ENCODE peak calls at places on chromosome 11, in four cellular contexts. Q is K562, N is GM12878, O is HepG2. D is an unnamed sample.

GRCh38 chr11:34331736-34332135 is 26.1 kb downstream of the ABTB2 start:
- DNase-seq in Q (no peak), N (no peak), O (no peak), D (no peak)

GRCh38 chr11:103970850-103971249 is 65.6 kb upstream of the DDI1 start:
- DNase-seq in Q (no peak), N (no peak), O (no peak), D (no peak)

GRCh38 chr11:62506413-62506940 is 40.1 kb downstream of the AHNAK start:
- DNase-seq in Q (no peak), N (no peak), O (no peak), D (no peak)

GRCh38 chr11:61102667-61103491 is 590 bp downstream of the CD5 start:
- DNase-seq in Q (no peak), N (no peak), O (no peak), D (no peak)

GRCh38 chr11:108890482-108891092 is 225.7 kb downstream of the DDX10 start:
- DNase-seq in Q (no peak), N (no peak), O (no peak), D (no peak)

GRCh38 chr11:74820763-74821162 is 72.1 kb downstream of the RNF169 start:
- DNase-seq in Q (no peak), N (no peak), O (peak), D (no peak)

GRCh38 chr11:66015094-66015881 is 3.5 kb downstream of the CST6 start:
- DNase-seq in Q (no peak), N (no peak), O (no peak), D (no peak)

GRCh38 chr11:6736495-6737121 is 35.2 kb downstream of the OR2AG2 start:
- DNase-seq in Q (no peak), N (no peak), O (no peak), D (no peak)

GRCh38 chr11:118930152-118930712 is 4.5 kb upstream of the BCL9L start:
- DNase-seq in Q (peak), N (peak), O (peak), D (peak)

GRCh38 chr11:130459521-130459920 is 11.1 kb downstream of the ADAMTS15 start:
- DNase-seq in Q (no peak), N (no peak), O (no peak), D (no peak)

GRCh38 chr11:65241134-65241533 is 20.6 kb upstream of the POLA2 start:
- DNase-seq in Q (no peak), N (no peak), O (no peak), D (no peak)

GRCh38 chr11:3866206-3866605 is 10.7 kb downstream of the STIM1 start:
- DNase-seq in Q (peak), N (no peak), O (peak), D (no peak)

GRCh38 chr11:45045692-45046471 is 95.2 kb upstream of the TP53I11 start:
- DNase-seq in Q (no peak), N (no peak), O (no peak), D (no peak)

GRCh38 chr11:108788565-108789199 is 123.8 kb downstream of the DDX10 start:
- DNase-seq in Q (peak), N (no peak), O (peak), D (peak)

DNA sequence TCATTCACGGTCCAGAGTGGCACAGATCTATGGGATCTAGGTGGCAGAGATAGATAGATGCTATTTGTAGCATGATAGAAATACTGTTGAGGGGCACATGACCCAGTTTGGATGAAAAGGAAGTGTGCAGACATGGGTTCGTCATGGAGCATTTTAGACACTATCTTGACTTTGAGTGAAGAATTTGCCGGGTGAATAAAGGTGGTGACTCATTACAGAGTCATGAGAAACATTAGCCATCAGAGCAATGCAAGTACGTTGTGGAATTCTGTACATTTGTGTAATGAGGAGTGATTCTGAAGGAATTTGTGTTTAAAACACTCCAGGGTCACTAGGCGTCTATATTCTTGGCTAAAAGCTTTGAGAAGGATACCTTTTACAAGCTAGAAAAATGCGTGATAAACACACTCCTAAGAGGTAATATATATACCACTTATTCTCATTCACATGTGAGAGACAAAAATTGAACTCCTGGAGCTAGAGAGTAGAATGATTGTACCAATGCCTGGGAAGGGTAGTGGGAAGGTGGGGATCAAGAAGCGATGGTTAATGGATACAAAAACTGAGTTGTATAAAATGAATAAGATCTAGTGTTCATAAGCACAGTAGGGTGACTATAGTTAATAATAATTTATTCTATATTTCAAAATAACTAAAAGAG is 593.7 kb upstream of the LUZP2 start:
- DNase-seq in Q (no peak), N (no peak), O (peak), D (no peak)
- TF ChIP-seq NR2C2 in Q (no peak), N (no peak), O (no peak), D (no peak)

GRCh38 chr11:57885298-57886035 is 123.9 kb downstream of the CTNND1 start:
- DNase-seq in Q (peak), N (no peak), O (peak), D (peak)
- TF ChIP-seq ETV6 in Q (no peak), N (no peak), O (no peak), D (no peak)

DNA sequence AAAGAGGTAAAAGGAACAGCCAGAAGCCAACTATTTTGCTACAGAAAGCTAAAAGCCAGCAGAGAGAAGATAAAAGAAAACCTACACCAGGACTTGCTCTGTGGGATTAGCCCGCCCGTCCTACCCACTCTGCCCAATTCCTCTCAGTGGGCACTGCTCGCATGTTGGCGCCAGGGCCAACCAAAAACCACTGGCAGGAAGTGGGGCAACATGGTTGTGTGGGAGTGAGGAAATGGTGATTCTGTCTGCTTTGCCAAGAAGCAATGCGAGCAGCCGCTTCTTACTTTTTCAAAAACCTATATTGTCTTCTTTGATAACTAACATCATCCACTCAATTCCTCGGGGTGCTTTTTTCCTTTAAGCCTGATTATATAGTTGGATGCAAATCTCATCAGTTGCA is 14.2 kb upstream of the APOA1 start:
- DNase-seq in Q (no peak), N (no peak), O (no peak), D (no peak)
- TF ChIP-seq ATF3 in Q (no peak), N (no peak), O (no peak), D (no peak)

GRCh38 chr11:96230686-96231085 is 112.3 kb downstream of the MAML2 start:
- DNase-seq in Q (no peak), N (no peak), O (no peak), D (no peak)
- TF ChIP-seq NR2C2 in Q (no peak), N (no peak), O (no peak), D (no peak)

GRCh38 chr11:14422052-14422813 is 63.2 kb upstream of the RRAS2 start:
- DNase-seq in Q (peak), N (no peak), O (peak), D (peak)

GRCh38 chr11:14420223-14420622 is 61.2 kb upstream of the RRAS2 start:
- DNase-seq in Q (no peak), N (no peak), O (no peak), D (no peak)

GRCh38 chr11:14423633-14424032 is 64.7 kb upstream of the RRAS2 start:
- DNase-seq in Q (no peak), N (no peak), O (peak), D (no peak)

GRCh38 chr11:14424096-14424495 is 65.1 kb upstream of the RRAS2 start:
- DNase-seq in Q (no peak), N (no peak), O (no peak), D (no peak)

GRCh38 chr11:14422814-14423182 is 63.8 kb upstream of the RRAS2 start:
- DNase-seq in Q (no peak), N (no peak), O (no peak), D (no peak)
- TF ChIP-seq ETV6 in Q (no peak), N (no peak), O (no peak), D (no peak)

DNA sequence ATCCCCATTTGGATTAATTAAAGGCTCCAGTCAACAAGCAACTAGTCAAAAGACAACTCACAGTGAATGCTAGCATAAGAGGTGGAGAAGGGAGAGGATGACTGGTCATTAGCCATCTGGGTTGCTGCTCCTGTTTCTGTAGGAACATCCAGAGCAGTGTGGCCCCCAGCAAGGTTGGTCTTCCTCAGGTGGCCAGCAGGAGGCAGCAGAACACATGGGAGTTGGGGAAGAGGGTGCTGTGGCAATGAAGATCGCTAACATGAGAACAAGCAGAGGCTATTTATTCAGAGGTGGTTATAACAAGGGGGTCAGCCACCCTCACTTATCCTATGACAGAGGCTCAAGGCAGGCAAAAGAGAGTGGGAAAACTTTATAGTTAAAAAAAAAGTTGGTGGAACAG is 21.3 kb downstream of the IZUMO1R start:
- DNase-seq in Q (peak), N (peak), O (peak), D (peak)
- TF ChIP-seq ATF3 in Q (no peak), N (no peak), O (no peak), D (no peak)

DNA sequence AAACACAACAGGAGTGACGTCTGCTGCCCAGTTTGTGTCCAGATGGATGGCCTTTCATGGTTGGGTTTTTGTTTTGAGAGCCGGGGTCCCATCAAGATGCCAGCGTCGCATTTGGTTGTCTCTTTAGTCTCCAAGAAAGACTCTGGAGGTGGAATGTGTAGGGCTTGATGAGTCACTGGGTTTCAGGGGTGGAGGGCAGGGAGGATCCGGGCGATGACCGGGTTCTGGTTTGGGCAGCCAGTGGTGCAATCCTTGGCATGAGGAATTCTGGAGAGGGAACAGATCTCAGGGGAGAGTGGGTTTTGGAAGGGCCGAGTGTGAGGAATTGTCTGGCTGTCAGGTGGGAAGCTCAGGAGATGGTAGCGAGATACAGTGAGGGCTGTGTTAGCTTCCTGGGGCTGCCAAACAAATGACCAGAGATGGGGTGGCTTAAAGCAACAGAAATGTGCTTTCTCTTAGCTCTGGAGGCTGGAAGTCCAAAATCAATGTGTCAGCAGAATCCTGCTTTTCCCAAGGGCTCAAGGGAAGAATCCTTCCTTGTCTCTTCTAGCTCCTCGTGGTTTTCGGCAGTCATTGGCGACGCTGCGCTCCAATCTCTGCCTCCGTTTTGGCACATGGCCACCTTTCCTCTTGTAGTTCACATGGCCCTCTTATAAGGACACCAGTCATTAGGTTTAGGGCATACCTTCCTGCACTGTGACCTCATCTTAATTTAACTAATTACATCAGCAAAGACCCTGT is 26.4 kb upstream of the PPFIA1 start:
- DNase-seq in Q (no peak), N (no peak), O (no peak), D (no peak)
- TF ChIP-seq NR2C2 in Q (no peak), N (no peak), O (no peak), D (no peak)

GRCh38 chr11:68632802-68633201 is 51.5 kb upstream of the GAL start:
- DNase-seq in Q (peak), N (no peak), O (peak), D (peak)
- TF ChIP-seq ETV6 in Q (no peak), N (no peak), O (no peak), D (no peak)

GRCh38 chr11:48005133-48005532 is 24.8 kb downstream of the PTPRJ start:
- DNase-seq in Q (no peak), N (no peak), O (no peak), D (no peak)

GRCh38 chr11:48005878-48006277 is 25.5 kb downstream of the PTPRJ start:
- DNase-seq in Q (no peak), N (no peak), O (no peak), D (peak)

GRCh38 chr11:48004456-48004855 is 24.1 kb downstream of the PTPRJ start:
- DNase-seq in Q (no peak), N (no peak), O (no peak), D (no peak)

GRCh38 chr11:48007677-48008076 is 27.3 kb downstream of the PTPRJ start:
- DNase-seq in Q (no peak), N (no peak), O (no peak), D (no peak)

GRCh38 chr11:48006301-48006992 is 26.1 kb downstream of the PTPRJ start:
- DNase-seq in Q (peak), N (peak), O (no peak), D (no peak)
- TF ChIP-seq ATF3 in Q (peak), N (no peak), O (no peak), D (no peak)